ENCODE peak calls at places on chromosomes 1 and 21, in five cellular contexts. L is IMR-90, G is lung, W is sigmoid colon, P is type B pancreatic cell. Q is an unnamed sample.

GRCh38 chr1:218686258-218686657 is 341.1 kb downstream of the TGFB2 start:
- DNase-seq in L (peak), G (no peak), W (no peak), P (no peak), Q (no peak)

GRCh38 chr1:9651565-9652378 is at the start of gene PIK3CD:
- DNase-seq in L (peak), G (no peak), W (no peak), P (no peak), Q (no peak)

GRCh38 chr1:193355179-193355578 is 168.8 kb upstream of the B3GALT2 start:
- DNase-seq in L (peak), G (no peak), W (no peak), P (no peak), Q (no peak)

GRCh38 chr1:28147264-28148094 is 29.0 kb downstream of the PTAFR start:
- DNase-seq in L (no peak), G (no peak), W (no peak), P (no peak), Q (no peak)

GRCh38 chr1:8174807-8175206 is 143.1 kb upstream of the SLC45A1 start:
- DNase-seq in L (no peak), G (peak), W (no peak), P (no peak), Q (peak)

GRCh38 chr1:101086783-101087182 is 61.2 kb upstream of the DPH5 start:
- DNase-seq in L (peak), G (no peak), W (no peak), P (no peak), Q (no peak)

GRCh38 chr1:66330711-66331110 is 203.2 kb upstream of the SGIP1 start:
- DNase-seq in L (peak), G (no peak), W (no peak), P (no peak), Q (no peak)

GRCh38 chr1:228364706-228365213 is 41.9 kb downstream of the TRIM11 start:
- DNase-seq in L (no peak), G (no peak), W (peak), P (no peak), Q (peak)

GRCh38 chr1:248841702-248842395 is 3.8 kb downstream of the ZNF672 start:
- DNase-seq in L (peak), G (no peak), W (no peak), P (no peak), Q (no peak)

GRCh38 chr21:44467859-44468195 is 12.5 kb downstream of the LRRC3 start:
- DNase-seq in L (no peak), G (no peak), W (no peak), P (no peak), Q (no peak)

GRCh38 chr1:167668108-167668507 is 38.1 kb downstream of the RCSD1 start:
- DNase-seq in L (no peak), G (no peak), W (no peak), P (no peak), Q (no peak)

GRCh38 chr1:41474490-41475271 is 9.8 kb downstream of the EDN2 start:
- DNase-seq in L (no peak), G (no peak), W (peak), P (no peak), Q (peak)

GRCh38 chr1:176801553-176802020 is 338.6 kb downstream of the PAPPA2 start:
- DNase-seq in L (no peak), G (no peak), W (no peak), P (no peak), Q (no peak)

GRCh38 chr1:151716771-151717631 is at the start of gene CELF3:
- DNase-seq in L (no peak), G (no peak), W (no peak), P (no peak), Q (no peak)

GRCh38 chr1:243471754-243472725 is 216.2 kb downstream of the SDCCAG8 start:
- DNase-seq in L (peak), G (no peak), W (no peak), P (no peak), Q (no peak)

GRCh38 chr1:161885013-161885412 is 118.9 kb downstream of the ATF6 start:
- DNase-seq in L (peak), G (no peak), W (no peak), P (no peak), Q (no peak)

GRCh38 chr1:107292012-107292411 is 151.2 kb downstream of the NTNG1 start:
- DNase-seq in L (no peak), G (no peak), W (no peak), P (no peak), Q (no peak)

GRCh38 chr1:113980120-113980519 is 846 bp downstream of the OLFML3 start:
- DNase-seq in L (peak), G (no peak), W (peak), P (no peak), Q (no peak)

GRCh38 chr1:186073697-186074096 is 301.4 kb downstream of the TPR start:
- DNase-seq in L (no peak), G (no peak), W (no peak), P (no peak), Q (no peak)

GRCh38 chr1:244065063-244065788 is 14.1 kb downstream of the ZBTB18 start:
- DNase-seq in L (peak), G (no peak), W (no peak), P (no peak), Q (no peak)

GRCh38 chr1:34816332-34816731 is 23.5 kb downstream of the GJA4 start:
- DNase-seq in L (no peak), G (no peak), W (no peak), P (no peak), Q (no peak)

GRCh38 chr1:236887081-236887480 is 92.0 kb downstream of the MTR start:
- DNase-seq in L (no peak), G (no peak), W (no peak), P (no peak), Q (no peak)

GRCh38 chr1:193270996-193271395 is 84.6 kb upstream of the B3GALT2 start:
- DNase-seq in L (peak), G (no peak), W (no peak), P (no peak), Q (no peak)

GRCh38 chr1:243378666-243379065 is 122.8 kb downstream of the SDCCAG8 start:
- DNase-seq in L (no peak), G (no peak), W (no peak), P (no peak), Q (no peak)

GRCh38 chr1:39047374-39048229 is 21.5 kb downstream of the NDUFS5 start:
- DNase-seq in L (peak), G (peak), W (peak), P (no peak), Q (peak)

GRCh38 chr1:117060441-117061317 is 553 bp downstream of the TTF2 start:
- DNase-seq in L (peak), G (peak), W (no peak), P (no peak), Q (no peak)

GRCh38 chr21:45768011-45768740 is 124.7 kb downstream of the PCBP3 start:
- DNase-seq in L (peak), G (no peak), W (no peak), P (no peak), Q (peak)

GRCh38 chr1:205928256-205928655 is 15.0 kb downstream of the SLC26A9 start:
- DNase-seq in L (no peak), G (no peak), W (no peak), P (no peak), Q (no peak)

GRCh38 chr1:154220970-154221814 is 437 bp downstream of the UBAP2L start:
- DNase-seq in L (peak), G (peak), W (peak), P (peak), Q (no peak)

GRCh38 chr1:194194724-194195123 is 1008.3 kb upstream of the B3GALT2 start:
- DNase-seq in L (peak), G (no peak), W (no peak), P (no peak), Q (no peak)

GRCh38 chr21:26072891-26073615 is 97.5 kb downstream of the APP start:
- DNase-seq in L (peak), G (no peak), W (no peak), P (no peak), Q (no peak)

GRCh38 chr21:29888437-29888836 is 51.4 kb downstream of the GRIK1 start:
- DNase-seq in L (no peak), G (no peak), W (no peak), P (no peak), Q (no peak)

GRCh38 chr1:185733818-185734709 is at the start of gene HMCN1:
- DNase-seq in L (peak), G (peak), W (peak), P (peak), Q (peak)

GRCh38 chr1:174682419-174683008 is 234.8 kb downstream of the GPR52 start:
- DNase-seq in L (peak), G (no peak), W (no peak), P (no peak), Q (no peak)

GRCh38 chr1:225657462-225657989 is 4.6 kb upstream of the ENAH start:
- DNase-seq in L (peak), G (no peak), W (no peak), P (no peak), Q (no peak)

GRCh38 chr1:244839656-244840055 is 4.2 kb downstream of the COX20 start:
- DNase-seq in L (peak), G (no peak), W (no peak), P (no peak), Q (no peak)

GRCh38 chr1:23450894-23451293 is 26.3 kb upstream of the TCEA3 start:
- DNase-seq in L (no peak), G (no peak), W (no peak), P (no peak), Q (no peak)

GRCh38 chr1:203628997-203629508 is 2.4 kb downstream of the ATP2B4 start:
- DNase-seq in L (no peak), G (no peak), W (no peak), P (no peak), Q (no peak)

GRCh38 chr1:203627819-203628184 is 1.2 kb downstream of the ATP2B4 start:
- DNase-seq in L (no peak), G (peak), W (peak), P (no peak), Q (no peak)

GRCh38 chr1:203629509-203630082 is 3.0 kb downstream of the ATP2B4 start:
- DNase-seq in L (peak), G (peak), W (peak), P (peak), Q (peak)

GRCh38 chr1:203626910-203627246 is 246 bp downstream of the ATP2B4 start:
- DNase-seq in L (no peak), G (no peak), W (no peak), P (peak), Q (no peak)

GRCh38 chr1:203628185-203628996 is 1.8 kb downstream of the ATP2B4 start:
- DNase-seq in L (peak), G (peak), W (peak), P (peak), Q (peak)
- TF ChIP-seq CTCF in L (peak), G (no peak), W (no peak), P (peak), Q (peak)

GRCh38 chr1:2861988-2862430 is 60.5 kb upstream of the TTC34 start:
- DNase-seq in L (no peak), G (no peak), W (no peak), P (no peak), Q (peak)
- TF ChIP-seq CTCF in L (no peak), G (no peak), W (no peak), P (no peak), Q (no peak)

GRCh38 chr1:87120779-87121178 is 206.3 kb downstream of the HS2ST1 start:
- DNase-seq in L (no peak), G (no peak), W (no peak), P (no peak), Q (no peak)
- TF ChIP-seq CTCF in L (peak), G (no peak), W (no peak), P (peak), Q (peak)

GRCh38 chr1:109980324-109981127 is 4.0 kb upstream of the AHCYL1 start:
- DNase-seq in L (no peak), G (no peak), W (no peak), P (no peak), Q (no peak)
- TF ChIP-seq CTCF in L (peak), G (no peak), W (peak), P (no peak), Q (peak)

Q was measured in chondrocyte.